ENCODE peak calls at places on chromosomes 3 and 15, in eight cellular contexts. G is aorta; V is IMR-90; R is H9; S is naive thymus-derived CD4-positive, alpha-beta T cell; Y is stomach; L is right lobe of liver; K is ovary. O is an unnamed sample. For H3K9me3, the result is how much of the 10 kb centered on the place peaks cover.

GRCh38 chr3:11213810-11214450 is 58.3 kb upstream of the ATG7 start:
- DNase-seq in Y (no peak), S (no peak), V (no peak), L (peak), G (peak), R (no peak), K (no peak), O (no peak)

GRCh38 chr3:127690106-127690505 is 17.4 kb downstream of the ABTB1 start:
- DNase-seq in S (no peak), G (peak), V (peak), K (peak), R (no peak), L (no peak), Y (no peak), O (peak)

GRCh38 chr15:99408236-99409096 is 157.2 kb downstream of the LRRC28 start:
- DNase-seq in L (no peak), Y (no peak), K (peak), V (peak), S (no peak), G (peak), R (no peak), O (peak)

GRCh38 chr3:172673210-172673679 is 37.6 kb downstream of the NCEH1 start:
- DNase-seq in S (peak), R (peak), G (no peak), V (peak), K (no peak), L (peak), Y (peak), O (peak)

GRCh38 chr3:184361532-184361931 is at the start of the genes CLCN2 and POLR2H:
- DNase-seq in R (peak), S (peak), V (peak), L (peak), Y (peak), K (peak), G (peak), O (peak)

GRCh38 chr15:100132309-100132708 is 209.5 kb downstream of the ADAMTS17 start:
- DNase-seq in K (no peak), V (no peak), S (no peak), G (no peak), L (peak), Y (no peak), R (no peak), O (no peak)

GRCh38 chr15:97082835-97083234 is 752.3 kb downstream of the NR2F2 start:
- DNase-seq in G (no peak), Y (no peak), V (no peak), K (no peak), L (no peak), R (no peak), S (no peak), O (no peak)

GRCh38 chr3:16112910-16113504 is 61.5 kb upstream of the GALNT15 start:
- DNase-seq in K (no peak), L (no peak), R (no peak), G (no peak), V (peak), S (no peak), Y (no peak), O (peak)

GRCh38 chr3:49081429-49081828 is 12.4 kb downstream of the QRICH1 start:
- DNase-seq in V (no peak), L (no peak), S (no peak), Y (no peak), G (no peak), R (no peak), K (no peak), O (no peak)
- H3K9me3 ChIP-seq in V (under half), L (under half), S (under half), Y (under half), G (under half), R (under half), K (under half), O (under half)

GRCh38 chr3:44492496-44492895 is 15.0 kb upstream of the ZNF445 start:
- DNase-seq in R (no peak), V (no peak), Y (no peak), L (no peak), S (no peak), G (no peak), K (no peak), O (no peak)
- H3K9me3 ChIP-seq in R (under half), V (under half), Y (half or more), L (under half), S (under half), G (under half), K (under half), O (under half)

GRCh38 chr15:27834684-27835083 is 264.4 kb downstream of the OCA2 start:
- DNase-seq in R (no peak), G (no peak), K (no peak), Y (no peak), S (no peak), V (no peak), L (no peak), O (no peak)

GRCh38 chr15:27833178-27833577 is 265.9 kb downstream of the OCA2 start:
- DNase-seq in Y (no peak), S (no peak), V (no peak), R (no peak), G (no peak), K (no peak), L (no peak), O (no peak)

GRCh38 chr15:27831384-27832262 is 267.5 kb downstream of the OCA2 start:
- DNase-seq in S (no peak), K (no peak), V (no peak), R (no peak), Y (no peak), L (no peak), G (no peak), O (no peak)

GRCh38 chr15:27833974-27834373 is 265.1 kb downstream of the OCA2 start:
- DNase-seq in K (no peak), L (no peak), V (no peak), R (no peak), Y (no peak), G (no peak), S (no peak), O (no peak)

GRCh38 chr15:27832263-27832647 is 266.9 kb downstream of the OCA2 start:
- DNase-seq in R (no peak), L (no peak), S (no peak), V (no peak), K (no peak), Y (no peak), G (no peak), O (no peak)
- H3K9me3 ChIP-seq in R (under half), L (under half), S (under half), V (under half), K (under half), Y (under half), G (under half), O (under half)

DNA sequence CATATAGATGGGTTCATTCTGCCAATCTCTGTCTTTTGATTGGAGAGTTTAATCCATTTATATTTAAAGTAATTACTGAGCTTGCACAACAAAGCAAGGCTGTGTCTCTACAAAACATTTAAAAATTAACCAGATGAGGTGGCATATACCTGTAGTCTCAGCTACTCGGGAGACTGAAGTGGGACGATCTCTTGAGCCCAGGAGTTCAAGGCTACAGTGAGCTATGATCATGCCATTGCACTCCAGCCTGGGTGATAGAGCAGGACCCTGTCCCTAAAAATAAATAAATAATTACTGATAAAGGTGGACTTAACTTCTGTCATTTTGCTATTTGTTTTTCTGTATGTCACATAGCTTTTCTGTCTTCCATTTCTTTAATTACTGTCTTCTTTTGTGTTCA is 78.1 kb downstream of the PDE8A start:
- DNase-seq in K (no peak), Y (no peak), L (no peak), V (no peak), G (no peak), S (no peak), R (no peak), O (no peak)
- H3K9me3 ChIP-seq in K (under half), Y (under half), L (under half), V (under half), G (under half), S (under half), R (under half), O (under half)

GRCh38 chr15:24966364-24967103 is 11.7 kb downstream of the SNRPN start:
- DNase-seq in G (no peak), L (no peak), V (no peak), S (no peak), R (no peak), Y (no peak), K (no peak), O (no peak)

GRCh38 chr15:24962880-24963279 is 8.1 kb downstream of the SNRPN start:
- DNase-seq in L (no peak), V (no peak), S (no peak), Y (no peak), G (no peak), K (no peak), R (no peak), O (no peak)

GRCh38 chr15:24957691-24958090 is 2.9 kb downstream of the SNRPN start:
- DNase-seq in S (no peak), V (no peak), R (no peak), G (no peak), K (no peak), Y (no peak), L (no peak), O (no peak)

GRCh38 chr15:24956131-24956838 is 1.5 kb downstream of the SNRPN start:
- DNase-seq in V (peak), L (peak), R (peak), K (peak), Y (peak), S (peak), G (peak), O (peak)

GRCh38 chr15:24961967-24962366 is 7.2 kb downstream of the SNRPN start:
- DNase-seq in R (no peak), G (no peak), K (no peak), V (no peak), S (no peak), L (no peak), Y (no peak), O (no peak)
- H3K9me3 ChIP-seq in R (under half), G (under half), K (under half), V (under half), S (under half), L (under half), Y (under half), O (under half)

GRCh38 chr3:56190130-56190529 is 278.1 kb downstream of the ERC2 start:
- DNase-seq in L (no peak), V (no peak), S (no peak), Y (no peak), K (no peak), G (no peak), R (no peak), O (no peak)

GRCh38 chr3:56192001-56192400 is 276.3 kb downstream of the ERC2 start:
- DNase-seq in G (no peak), V (no peak), K (no peak), S (no peak), L (no peak), R (no peak), Y (no peak), O (no peak)

GRCh38 chr3:56190906-56191305 is 277.4 kb downstream of the ERC2 start:
- DNase-seq in S (no peak), L (no peak), V (no peak), G (no peak), Y (no peak), K (no peak), R (no peak), O (no peak)

GRCh38 chr3:56188201-56188600 is 280.1 kb downstream of the ERC2 start:
- DNase-seq in Y (no peak), R (no peak), K (no peak), G (no peak), L (no peak), S (no peak), V (no peak), O (no peak)

DNA sequence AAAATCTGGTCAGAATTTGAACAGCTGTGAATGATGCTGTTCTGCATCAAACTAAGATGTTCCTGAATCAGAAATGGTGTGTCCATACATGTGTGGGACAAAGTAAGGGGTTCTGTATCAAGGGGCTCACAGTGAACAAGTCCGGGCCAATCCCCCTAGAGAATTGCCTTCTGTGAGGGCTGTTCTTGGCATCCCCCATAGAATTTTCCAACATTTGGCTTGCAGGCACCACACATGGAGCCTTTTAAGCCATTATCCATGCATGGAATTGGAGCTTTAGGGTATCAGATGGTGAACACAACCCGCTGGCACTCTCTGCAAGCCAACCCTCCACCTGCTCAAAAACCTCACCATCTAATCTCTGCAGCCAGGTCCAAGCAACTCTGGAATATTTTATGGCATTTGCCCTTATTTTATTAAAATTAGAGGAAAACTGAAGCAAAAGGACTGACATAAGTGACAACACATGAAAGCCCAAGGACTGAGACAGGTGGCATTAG is 278.7 kb downstream of the ERC2 start:
- DNase-seq in K (no peak), R (no peak), Y (no peak), L (no peak), S (no peak), V (no peak), G (no peak), O (no peak)
- H3K9me3 ChIP-seq in K (under half), R (under half), Y (under half), L (under half), S (under half), V (under half), G (under half), O (under half)

GRCh38 chr3:45693941-45694521 is 4.8 kb downstream of the SACM1L start:
- DNase-seq in L (no peak), K (no peak), G (no peak), R (no peak), S (peak), V (no peak), Y (no peak), O (peak)
- H3K9me3 ChIP-seq in L (under half), K (under half), G (under half), R (under half), S (under half), V (under half), Y (under half), O (under half)

GRCh38 chr15:25236143-25236860 is 202.5 kb downstream of the UBE3A start:
- DNase-seq in R (no peak), S (no peak), Y (no peak), K (no peak), L (no peak), V (no peak), G (peak), O (no peak)
- H3K9me3 ChIP-seq in R (half or more), S (under half), Y (half or more), K (under half), L (under half), V (half or more), G (under half), O (under half)

DNA sequence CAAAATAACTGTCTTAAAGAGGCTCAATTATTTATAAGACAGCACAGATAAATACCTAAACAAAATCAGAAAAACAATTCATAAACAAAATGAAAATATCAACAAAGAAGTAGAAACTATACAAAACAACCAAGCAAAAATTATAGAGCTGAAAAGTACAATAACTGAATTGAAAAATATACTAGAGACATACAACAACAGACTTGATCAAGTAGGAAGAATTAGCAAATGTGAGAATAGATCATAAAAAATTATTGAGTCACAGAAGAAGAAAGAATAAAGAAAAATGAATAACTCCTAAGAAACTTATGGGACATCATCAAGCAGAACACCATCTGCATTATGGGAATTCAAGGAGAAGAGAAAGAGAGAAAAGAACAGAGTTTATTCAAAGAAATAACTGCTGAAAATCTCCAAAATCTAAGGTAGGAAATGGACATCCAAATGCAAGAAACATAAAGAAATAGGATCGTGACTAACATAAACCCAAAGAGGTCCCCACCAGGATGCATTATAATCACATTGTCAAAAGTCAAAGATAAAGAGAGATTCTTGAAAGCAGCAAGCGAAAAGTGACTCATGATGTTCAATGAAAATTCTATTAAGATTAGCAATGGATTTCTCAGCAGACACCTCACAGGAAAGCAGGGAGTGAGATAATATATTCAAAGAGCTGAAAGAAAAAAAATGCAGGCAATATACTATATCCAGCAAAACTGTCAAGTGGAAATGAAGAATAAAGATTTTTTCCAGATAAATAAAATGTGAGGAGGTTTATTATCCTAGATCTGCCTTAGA is 85.9 kb downstream of the DCLK3 start:
- DNase-seq in L (no peak), Y (no peak), K (no peak), V (peak), R (no peak), S (no peak), G (no peak), O (peak)
- H3K9me3 ChIP-seq in L (under half), Y (under half), K (under half), V (under half), R (under half), S (under half), G (under half), O (under half)

GRCh38 chr3:176046717-176047116 is 1150.6 kb downstream of the TBL1XR1 start:
- DNase-seq in V (no peak), Y (no peak), K (no peak), R (no peak), G (no peak), S (no peak), L (no peak), O (no peak)
- H3K9me3 ChIP-seq in V (under half), Y (under half), K (under half), R (under half), G (under half), S (under half), L (under half), O (under half)

O was measured in GM23248.